ENCODE peak calls at places on chromosomes 7 and 10, in ten cellular contexts. W, F, V, X, K, O, Z, E, P and Q are unnamed samples. For H3K4me1 and H3K9me3, the result is how much of the 10 kb centered on the place peaks cover.

GRCh38 chr7:105691692-105692564 is 110.6 kb upstream of the EFCAB10 start:
- DNase-seq in P (peak), V (peak), K (no peak), O (peak), X (peak), E (peak), F (peak), Z (peak), W (peak), Q (peak)

GRCh38 chr10:98423691-98424120 is 8.7 kb upstream of the PYROXD2 start:
- DNase-seq in E (no peak), V (no peak), W (no peak), P (no peak), F (no peak), O (peak), Z (no peak), X (no peak), K (peak), Q (peak)

GRCh38 chr7:108413782-108414492 is 42.3 kb downstream of the NRCAM start:
- DNase-seq in Z (no peak), V (no peak), E (no peak), K (no peak), O (no peak), W (no peak), P (no peak), X (no peak), F (peak), Q (no peak)

GRCh38 chr7:27213904-27214586 is 14.2 kb upstream of the HOXA13 start:
- DNase-seq in V (no peak), E (no peak), X (no peak), P (no peak), F (no peak), K (no peak), Z (no peak), O (no peak), W (no peak), Q (no peak)

GRCh38 chr7:2003451-2003930 is 229.3 kb downstream of the MAD1L1 start:
- DNase-seq in F (no peak), O (no peak), K (no peak), Z (peak), E (no peak), P (no peak), V (no peak), W (no peak), X (peak), Q (no peak)

GRCh38 chr10:34689053-34689452 is 126.0 kb downstream of the PARD3 start:
- DNase-seq in W (no peak), V (no peak), O (no peak), E (peak), X (no peak), F (peak), K (no peak), Z (no peak), P (no peak), Q (no peak)

GRCh38 chr10:34280599-34281374 is 534.3 kb downstream of the PARD3 start:
- DNase-seq in P (no peak), Z (no peak), F (peak), O (peak), X (peak), W (no peak), E (no peak), V (peak), K (no peak), Q (peak)

GRCh38 chr10:91635401-91636400 is 2.8 kb upstream of the PPP1R3C start:
- DNase-seq in F (peak), V (peak), Z (peak), W (peak), P (peak), K (peak), E (peak), O (peak), X (peak), Q (peak)

GRCh38 chr10:108254089-108254488 is 1089.6 kb upstream of the SORCS1 start:
- DNase-seq in V (no peak), E (no peak), Z (no peak), F (no peak), X (no peak), O (no peak), K (no peak), P (no peak), W (no peak), Q (no peak)

GRCh38 chr7:92292981-92293380 is 47.2 kb downstream of the ANKIB1 start:
- DNase-seq in W (no peak), O (no peak), P (no peak), Z (no peak), E (peak), X (no peak), K (no peak), V (no peak), F (no peak), Q (no peak)

GRCh38 chr7:55134786-55135185 is 116.0 kb downstream of the EGFR start:
- DNase-seq in O (no peak), W (no peak), Z (no peak), P (no peak), V (no peak), K (no peak), X (no peak), F (no peak), E (no peak), Q (no peak)
- H3K4me1 ChIP-seq in O (under half), W (under half), Z (under half), P (under half), V (under half), K (under half), X (under half), F (under half), E (under half), Q (under half)

GRCh38 chr10:96374985-96375830 is 16.4 kb upstream of the OPALIN start:
- DNase-seq in E (peak), V (peak), F (peak), W (peak), O (peak), K (peak), P (peak), X (peak), Z (peak), Q (peak)
- H3K4me3 ChIP-seq in E (peak), V (peak), F (peak), W (peak), O (no peak), K (peak), P (peak), X (peak), Z (no peak), Q (peak)

GRCh38 chr7:14381306-14381705 is 391.8 kb upstream of the ETV1 start:
- DNase-seq in Z (no peak), O (no peak), F (peak), X (no peak), K (no peak), W (no peak), V (no peak), P (no peak), E (no peak), Q (no peak)
- H3K9me3 ChIP-seq in Z (under half), O (under half), F (under half), X (under half), K (under half), W (under half), V (under half), P (under half), E (under half), Q (under half)

GRCh38 chr7:130917669-130918128 is 183.7 kb upstream of the KLF14 start:
- DNase-seq in K (no peak), W (no peak), E (no peak), X (no peak), O (no peak), V (no peak), Z (no peak), P (no peak), F (peak), Q (no peak)

GRCh38 chr7:130912086-130912909 is 178.3 kb upstream of the KLF14 start:
- DNase-seq in E (peak), X (peak), K (no peak), O (no peak), W (no peak), V (no peak), P (no peak), F (peak), Z (no peak), Q (no peak)

GRCh38 chr7:130913721-130914588 is 179.9 kb upstream of the KLF14 start:
- DNase-seq in P (no peak), O (no peak), E (peak), Z (no peak), V (no peak), K (no peak), W (no peak), X (no peak), F (peak), Q (no peak)

GRCh38 chr7:130912910-130913720 is 179.1 kb upstream of the KLF14 start:
- DNase-seq in X (peak), K (no peak), V (no peak), E (peak), W (peak), F (peak), O (peak), Z (peak), P (peak), Q (no peak)

GRCh38 chr7:130914589-130915294 is 180.7 kb upstream of the KLF14 start:
- DNase-seq in O (no peak), F (no peak), W (no peak), V (no peak), P (no peak), K (no peak), X (no peak), Z (no peak), E (no peak), Q (no peak)
- H3K4me1 ChIP-seq in O (under half), F (half or more), W (half or more), V (under half), P (half or more), K (under half), X (under half), Z (under half), E (half or more), Q (half or more)

GRCh38 chr7:131231381-131232220 is 96.1 kb upstream of the MKLN1 start:
- DNase-seq in Z (peak), X (no peak), P (peak), W (peak), V (no peak), F (peak), K (no peak), E (no peak), O (no peak), Q (peak)
- H3K4me3 ChIP-seq in Z (no peak), X (no peak), P (no peak), W (peak), V (no peak), F (no peak), K (no peak), E (no peak), O (no peak), Q (no peak)

GRCh38 chr10:133012573-133013359 is 70.4 kb upstream of the CFAP46 start:
- DNase-seq in V (no peak), Z (peak), W (no peak), E (no peak), O (no peak), F (no peak), K (no peak), X (no peak), P (peak), Q (peak)
- H3K9me3 ChIP-seq in V (under half), Z (under half), W (under half), E (under half), O (under half), F (under half), K (under half), X (under half), P (under half), Q (under half)

GRCh38 chr10:124744047-124744687 is at the start of gene FAM53B:
- DNase-seq in F (peak), Z (peak), V (peak), E (peak), O (peak), P (peak), X (peak), K (peak), W (peak), Q (peak)
- H3K4me1 ChIP-seq in F (under half), Z (under half), V (under half), E (half or more), O (under half), P (half or more), X (under half), K (under half), W (under half), Q (under half)

GRCh38 chr7:35757574-35757973 is 43.3 kb upstream of the SEPTIN7 start:
- DNase-seq in K (no peak), O (no peak), X (no peak), F (no peak), P (no peak), E (no peak), V (no peak), Z (no peak), W (no peak), Q (no peak)
- H3K4me3 ChIP-seq in K (no peak), O (no peak), X (no peak), F (no peak), P (no peak), E (no peak), V (no peak), Z (no peak), W (no peak), Q (no peak)

GRCh38 chr7:157496426-157497275 is 159.8 kb downstream of the DNAJB6 start:
- DNase-seq in W (no peak), X (no peak), K (no peak), Z (no peak), V (no peak), P (no peak), O (no peak), F (no peak), E (no peak), Q (no peak)

GRCh38 chr7:157497367-157497743 is 160.6 kb downstream of the DNAJB6 start:
- DNase-seq in K (no peak), Z (no peak), P (no peak), V (no peak), F (no peak), E (no peak), O (no peak), W (no peak), X (no peak), Q (no peak)

GRCh38 chr7:157498690-157499089 is 161.9 kb downstream of the DNAJB6 start:
- DNase-seq in V (no peak), P (no peak), Z (no peak), F (no peak), W (no peak), K (no peak), O (no peak), X (no peak), E (no peak), Q (no peak)

GRCh38 chr7:157499121-157499834 is 162.5 kb downstream of the DNAJB6 start:
- DNase-seq in K (no peak), F (no peak), V (no peak), E (no peak), X (no peak), P (no peak), W (no peak), Z (no peak), O (no peak), Q (peak)

GRCh38 chr7:157497744-157498541 is 161.1 kb downstream of the DNAJB6 start:
- DNase-seq in E (no peak), V (no peak), P (no peak), X (no peak), Z (no peak), O (no peak), K (no peak), W (no peak), F (no peak), Q (no peak)
- H3K9me3 ChIP-seq in E (under half), V (under half), P (under half), X (under half), Z (under half), O (under half), K (under half), W (under half), F (under half), Q (under half)